ENCODE peak calls at places on chromosomes 13 and 19, in eight cellular contexts. B is GM23338, G is breast epithelium, V is endothelial cell of umbilical vein, F is sigmoid colon, Z is prostate gland, O is transverse colon, U is K562. M is an unnamed sample.

GRCh38 chr19:29880498-29881081 is 61.4 kb upstream of the URI1 start:
- DNase-seq in B (no peak), G (peak), V (no peak), F (peak), Z (no peak), O (no peak), U (no peak), M (no peak)

GRCh38 chr13:20358022-20358421 is 125.9 kb upstream of the GJB6 start:
- DNase-seq in B (no peak), G (no peak), V (no peak), F (no peak), Z (no peak), O (no peak), U (no peak), M (no peak)

GRCh38 chr13:97382276-97382675 is 51.7 kb upstream of the RAP2A start:
- DNase-seq in B (no peak), G (no peak), V (no peak), F (no peak), Z (no peak), O (no peak), U (no peak), M (no peak)

GRCh38 chr13:97127842-97128241 is 94.3 kb upstream of the MBNL2 start:
- DNase-seq in B (peak), G (no peak), V (no peak), F (no peak), Z (no peak), O (no peak), U (no peak), M (no peak)

GRCh38 chr19:373391-374182 is 29.0 kb upstream of the MIER2 start:
- DNase-seq in B (no peak), G (no peak), V (no peak), F (peak), Z (no peak), O (no peak), U (peak), M (no peak)

GRCh38 chr13:20206836-20207235 is 14.1 kb upstream of the GJB2 start:
- DNase-seq in B (no peak), G (no peak), V (no peak), F (no peak), Z (no peak), O (no peak), U (peak), M (no peak)

GRCh38 chr19:32819415-32820400 is 49.9 kb downstream of the SLC7A9 start:
- DNase-seq in B (no peak), G (no peak), V (no peak), F (peak), Z (no peak), O (no peak), U (no peak), M (no peak)

GRCh38 chr19:12796146-12797071 is 5.1 kb downstream of the JUNB start:
- DNase-seq in B (peak), G (no peak), V (peak), F (peak), Z (peak), O (peak), U (peak), M (no peak)

GRCh38 chr13:74367193-74367592 is 233.0 kb upstream of the KLF12 start:
- DNase-seq in B (no peak), G (no peak), V (no peak), F (no peak), Z (no peak), O (no peak), U (no peak), M (no peak)

GRCh38 chr13:70484931-70485330 is 376.7 kb upstream of the KLHL1 start:
- DNase-seq in B (no peak), G (no peak), V (no peak), F (no peak), Z (no peak), O (no peak), U (no peak), M (no peak)

GRCh38 chr19:18809149-18809978 is 18.3 kb upstream of the COMP start:
- DNase-seq in B (no peak), G (no peak), V (no peak), F (peak), Z (peak), O (peak), U (no peak), M (no peak)

GRCh38 chr13:100513987-100514670 is 74.5 kb downstream of the GGACT start:
- DNase-seq in B (no peak), G (no peak), V (no peak), F (no peak), Z (no peak), O (no peak), U (no peak), M (no peak)

GRCh38 chr19:2494447-2495129 is 18.7 kb downstream of the GADD45B start:
- DNase-seq in B (peak), G (peak), V (peak), F (peak), Z (peak), O (peak), U (peak), M (peak)

GRCh38 chr19:33862991-33863390 is 66.3 kb downstream of the KCTD15 start:
- DNase-seq in B (no peak), G (no peak), V (no peak), F (no peak), Z (no peak), O (no peak), U (no peak), M (no peak)

GRCh38 chr19:17097593-17098126 is 22.1 kb downstream of the MYO9B start:
- DNase-seq in B (no peak), G (no peak), V (peak), F (no peak), Z (no peak), O (no peak), U (peak), M (no peak)

GRCh38 chr13:102035969-102036368 is 365.9 kb downstream of the FGF14 start:
- DNase-seq in B (no peak), G (no peak), V (no peak), F (no peak), Z (no peak), O (no peak), U (no peak), M (no peak)

GRCh38 chr19:54230031-54230430 is 7.2 kb upstream of the LILRB3 start:
- DNase-seq in B (no peak), G (no peak), V (no peak), F (peak), Z (no peak), O (no peak), U (no peak), M (no peak)

GRCh38 chr13:41780736-41781708 is 179.9 kb downstream of the VWA8 start:
- DNase-seq in B (no peak), G (no peak), V (no peak), F (no peak), Z (no peak), O (no peak), U (no peak), M (no peak)

GRCh38 chr19:42313840-42314755 is 989 bp downstream of the TMEM145 start:
- DNase-seq in B (no peak), G (no peak), V (no peak), F (no peak), Z (no peak), O (no peak), U (no peak), M (no peak)

GRCh38 chr19:48859711-48860572 is 8.5 kb downstream of the PLEKHA4 start:
- DNase-seq in B (peak), G (no peak), V (no peak), F (no peak), Z (no peak), O (no peak), U (peak), M (no peak)

GRCh38 chr13:38804536-38804935 is 117.7 kb downstream of the FREM2 start:
- DNase-seq in B (peak), G (no peak), V (no peak), F (no peak), Z (no peak), O (no peak), U (no peak), M (no peak)

GRCh38 chr13:44311011-44311481 is 62.6 kb upstream of the SERP2 start:
- DNase-seq in B (no peak), G (peak), V (no peak), F (peak), Z (peak), O (no peak), U (no peak), M (no peak)

GRCh38 chr19:50362030-50362412 is 3.4 kb downstream of the NAPSA start:
- DNase-seq in B (no peak), G (no peak), V (no peak), F (no peak), Z (no peak), O (no peak), U (no peak), M (no peak)

GRCh38 chr19:1896508-1896907 is 8.7 kb upstream of the ADAT3 start:
- DNase-seq in B (no peak), G (no peak), V (no peak), F (no peak), Z (no peak), O (no peak), U (no peak), M (no peak)

GRCh38 chr19:3944018-3944721 is 11.3 kb downstream of the NMRK2 start:
- DNase-seq in B (no peak), G (no peak), V (no peak), F (no peak), Z (no peak), O (no peak), U (no peak), M (no peak)

GRCh38 chr13:83515267-83515666 is 367.0 kb downstream of the SLITRK1 start:
- DNase-seq in B (no peak), G (no peak), V (no peak), F (no peak), Z (no peak), O (no peak), U (no peak), M (no peak)

GRCh38 chr19:3664879-3665642 is 35.2 kb downstream of the PIP5K1C start:
- DNase-seq in B (no peak), G (no peak), V (no peak), F (no peak), Z (no peak), O (no peak), U (no peak), M (no peak)

GRCh38 chr13:40228486-40228885 is 438.0 kb downstream of the FOXO1 start:
- DNase-seq in B (no peak), G (no peak), V (no peak), F (no peak), Z (no peak), O (no peak), U (no peak), M (no peak)

GRCh38 chr13:52345048-52345447 is 60.9 kb downstream of the THSD1 start:
- DNase-seq in B (no peak), G (no peak), V (peak), F (no peak), Z (no peak), O (no peak), U (no peak), M (no peak)

GRCh38 chr19:2612619-2613249 is 89.8 kb downstream of the GNG7 start:
- DNase-seq in B (peak), G (no peak), V (no peak), F (peak), Z (no peak), O (no peak), U (no peak), M (no peak)

GRCh38 chr13:84439108-84439507 is 556.8 kb upstream of the SLITRK1 start:
- DNase-seq in B (no peak), G (no peak), V (no peak), F (no peak), Z (no peak), O (no peak), U (no peak), M (no peak)

GRCh38 chr19:5801796-5802616 is 2.9 kb upstream of the NRTN start:
- DNase-seq in B (peak), G (no peak), V (no peak), F (peak), Z (no peak), O (no peak), U (peak), M (no peak)

GRCh38 chr13:113216165-113217056 is 7.0 kb downstream of the CUL4A start:
- DNase-seq in B (peak), G (no peak), V (peak), F (no peak), Z (peak), O (peak), U (peak), M (no peak)

GRCh38 chr19:3108775-3109174 is 14.6 kb downstream of the GNA11 start:
- DNase-seq in B (peak), G (no peak), V (peak), F (no peak), Z (peak), O (peak), U (peak), M (peak)

GRCh38 chr19:45253396-45254027 is 2.4 kb downstream of the MARK4 start:
- DNase-seq in B (no peak), G (no peak), V (no peak), F (no peak), Z (no peak), O (no peak), U (no peak), M (no peak)

GRCh38 chr19:45250216-45250831 is 747 bp upstream of the MARK4 start:
- DNase-seq in B (peak), G (no peak), V (no peak), F (no peak), Z (no peak), O (peak), U (no peak), M (no peak)

GRCh38 chr19:45249261-45250033 is 1.6 kb upstream of the MARK4 start:
- DNase-seq in B (no peak), G (no peak), V (no peak), F (no peak), Z (no peak), O (no peak), U (no peak), M (no peak)

GRCh38 chr19:45251452-45252354 is 632 bp downstream of the MARK4 start:
- DNase-seq in B (peak), G (no peak), V (no peak), F (no peak), Z (no peak), O (peak), U (peak), M (peak)

DNA sequence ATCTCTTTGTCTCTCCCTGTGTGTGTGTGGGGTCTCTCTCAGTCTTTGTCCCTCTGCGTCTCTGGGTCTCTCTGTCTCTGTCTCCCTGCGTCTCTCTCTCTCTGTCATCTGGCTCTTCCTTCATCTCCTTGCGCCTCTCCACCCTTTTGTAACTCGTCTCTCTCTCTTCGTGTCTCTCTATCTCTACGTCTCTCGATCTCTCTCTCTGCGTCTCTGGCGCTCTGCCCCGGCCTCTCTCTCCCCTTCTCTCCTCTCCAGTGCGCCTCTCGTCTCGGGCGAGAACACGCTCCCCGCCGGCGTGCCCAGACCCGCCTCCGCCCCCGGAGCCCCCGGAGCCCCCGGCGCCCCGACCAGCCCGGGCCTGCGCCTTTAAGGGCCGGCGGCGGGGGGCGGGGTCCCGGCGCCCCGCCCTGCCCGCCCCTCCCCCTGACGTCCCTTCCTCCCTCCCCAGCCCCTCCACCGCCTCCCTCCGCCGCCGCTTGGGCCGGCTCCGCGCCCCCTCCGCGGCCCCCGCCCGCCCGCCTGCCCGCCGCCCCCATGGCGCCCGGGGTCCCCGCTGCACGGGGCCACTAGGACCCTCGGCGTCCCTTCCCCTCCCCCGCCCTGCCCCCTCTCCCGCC is at the start of gene MARK4:
- DNase-seq in B (peak), G (no peak), V (peak), F (peak), Z (peak), O (peak), U (peak), M (peak)
- TF ChIP-seq POLR2AphosphoS5 in B (peak), G (no peak), V (peak), F (peak), Z (no peak), O (no peak), U (no peak), M (no peak)

DNA sequence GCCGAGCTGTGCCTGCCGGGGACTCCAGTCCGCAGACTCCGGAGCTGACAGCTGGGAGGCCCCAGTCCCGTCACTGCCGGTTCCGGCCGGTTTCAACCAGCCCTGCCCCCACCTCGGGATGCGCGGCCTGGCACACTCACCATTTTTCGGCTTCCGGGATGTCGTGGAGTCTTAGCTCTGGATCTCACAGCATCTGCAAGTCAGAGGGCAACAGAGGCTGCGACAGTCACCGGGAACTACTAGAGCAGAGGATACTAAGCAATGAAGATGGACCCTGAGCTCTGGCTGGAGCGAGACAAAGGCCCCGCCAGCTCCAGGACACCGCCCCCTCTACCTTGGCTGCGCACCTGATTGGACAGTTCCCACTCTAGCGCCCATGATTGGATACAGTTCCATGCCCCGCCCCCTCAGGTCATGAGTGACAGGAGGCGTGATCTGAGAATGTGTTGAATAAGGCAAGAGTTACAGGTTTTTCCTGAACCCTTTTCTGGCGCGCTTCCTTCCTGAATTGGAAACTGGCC is at the start of gene ZNF682:
- DNase-seq in B (peak), G (peak), V (peak), F (peak), Z (peak), O (peak), U (peak), M (peak)
- TF ChIP-seq POLR2AphosphoS5 in B (peak), G (peak), V (no peak), F (peak), Z (peak), O (no peak), U (no peak), M (peak)

DNA sequence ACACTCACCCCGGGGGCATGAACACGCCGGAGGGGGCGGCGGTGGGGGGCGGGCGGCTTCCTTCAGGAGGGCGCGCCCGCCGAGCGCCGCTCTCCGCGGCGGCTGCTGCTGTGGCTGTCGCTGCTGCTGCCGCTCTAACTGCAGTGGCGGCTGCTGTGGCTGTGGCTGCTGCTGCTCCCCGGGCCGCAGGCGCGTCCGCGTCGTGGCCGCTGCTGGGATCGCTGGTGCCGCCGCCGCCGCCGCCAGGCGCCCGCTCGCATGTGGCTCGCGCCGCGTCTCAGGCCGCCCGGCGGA is at the start of gene BBC3:
- DNase-seq in B (no peak), G (no peak), V (no peak), F (no peak), Z (no peak), O (no peak), U (no peak), M (no peak)
- TF ChIP-seq POLR2AphosphoS5 in B (peak), G (no peak), V (no peak), F (no peak), Z (no peak), O (no peak), U (peak), M (no peak)

GRCh38 chr19:10601999-10602329 is 14.9 kb upstream of the AP1M2 start:
- DNase-seq in B (no peak), G (no peak), V (no peak), F (no peak), Z (no peak), O (no peak), U (no peak), M (no peak)

GRCh38 chr19:10603084-10603872 is 16.2 kb upstream of the AP1M2 start:
- DNase-seq in B (peak), G (peak), V (peak), F (peak), Z (no peak), O (peak), U (peak), M (peak)

GRCh38 chr19:10604460-10604980 is 17.4 kb upstream of the AP1M2 start:
- DNase-seq in B (no peak), G (no peak), V (peak), F (no peak), Z (no peak), O (peak), U (peak), M (peak)

GRCh38 chr19:10603873-10604459 is 16.9 kb upstream of the AP1M2 start:
- DNase-seq in B (no peak), G (no peak), V (peak), F (no peak), Z (no peak), O (peak), U (no peak), M (no peak)

DNA sequence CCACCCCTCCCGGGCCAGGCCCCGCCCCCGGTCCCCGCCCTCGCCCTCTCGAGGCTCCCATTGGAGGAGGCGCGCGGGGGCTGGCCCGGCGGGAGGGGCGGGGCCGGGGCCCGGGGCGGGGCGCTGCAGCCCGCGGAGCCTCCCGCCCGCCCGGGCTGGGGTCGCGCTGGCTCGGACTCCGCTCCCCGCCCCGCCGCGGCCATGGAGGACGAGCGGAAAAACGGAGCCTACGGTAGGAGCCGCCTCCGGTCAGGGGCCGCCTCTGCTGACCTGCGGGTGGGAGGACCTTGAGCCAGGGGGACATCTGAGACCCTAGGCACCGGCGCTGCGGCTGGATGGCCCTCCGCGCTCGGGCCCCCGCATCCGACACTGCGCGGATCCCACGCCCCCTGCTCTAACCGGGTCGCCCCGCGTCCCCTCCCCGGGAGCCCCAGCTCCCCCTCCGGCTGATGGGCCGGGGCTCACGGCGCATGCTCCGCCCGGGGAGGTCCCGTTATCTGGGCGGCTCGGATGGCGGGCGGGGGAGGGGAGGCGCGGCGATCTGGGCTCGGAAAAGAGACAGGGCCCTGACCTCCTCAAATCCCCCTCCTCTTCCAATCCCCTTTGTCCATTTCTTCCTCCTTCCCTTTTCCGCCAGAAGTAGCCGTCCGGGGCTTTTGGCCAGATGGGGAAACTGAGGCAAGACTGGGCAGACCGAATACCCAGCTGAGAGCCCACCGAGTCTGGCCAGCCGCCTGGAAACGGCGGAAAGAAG is 15.4 kb upstream of the AP1M2 start:
- DNase-seq in B (peak), G (peak), V (peak), F (peak), Z (peak), O (peak), U (peak), M (peak)
- TF ChIP-seq POLR2AphosphoS5 in B (peak), G (no peak), V (peak), F (peak), Z (no peak), O (peak), U (no peak), M (peak)

M was measured in GM12892.